ENCODE peak calls at places on chromosomes 3 and 15, in five cellular contexts. P is activated naive CD4-positive, alpha-beta T cell treated with Interleukin-2 at 50 U/mL for 16 hours; G is fibroblast of villous mesenchyme; N is fibroblast of the conjunctiva; B is stimulated activated CD4-positive, alpha-beta T cell treated with anti-CD3 and anti-CD28 coated beads, TNF-alpha, amount 100 ng/mL, for 48 hours. A is an unnamed sample.

GRCh38 chr15:66566963-66567531 is 1.2 kb upstream of the LCTL start:
- DNase-seq in P (peak; percentile 52), G (peak; percentile 74), N (peak; percentile 47), B (peak; percentile 38), A (peak; percentile 85)

GRCh38 chr3:23439080-23439479 is 236.0 kb downstream of the UBE2E2 start:
- DNase-seq in P (no peak), G (no peak), N (no peak), B (no peak), A (no peak)

GRCh38 chr3:61875976-61876671 is 314.8 kb downstream of the PTPRG start:
- DNase-seq in P (no peak), G (no peak), N (no peak), B (no peak), A (peak; percentile 33)

GRCh38 chr3:77746892-77747291 is 707.0 kb downstream of the ROBO2 start:
- DNase-seq in P (no peak), G (no peak), N (no peak), B (no peak), A (peak; percentile 1)

GRCh38 chr15:69145694-69146492 is 14.5 kb upstream of the GLCE start:
- DNase-seq in P (no peak), G (no peak), N (no peak), B (no peak), A (peak; percentile 28)

GRCh38 chr3:181326637-181327223 is 337.2 kb upstream of the DNAJC19 start:
- DNase-seq in P (no peak), G (no peak), N (no peak), B (no peak), A (peak; percentile 38)

GRCh38 chr3:119240101-119240581 is 537 bp downstream of the B4GALT4 start:
- DNase-seq in P (no peak), G (peak; percentile 35), N (no peak), B (no peak), A (peak; percentile 17)

GRCh38 chr15:73989001-73989798 is 2.9 kb downstream of the STOML1 start:
- DNase-seq in P (no peak), G (peak; percentile 85), N (no peak), B (no peak), A (peak; percentile 90)

GRCh38 chr3:197891-198491 is 1.4 kb downstream of the CHL1 start:
- DNase-seq in P (no peak), G (no peak), N (no peak), B (no peak), A (no peak)